ENCODE peak calls at places on chromosomes 3 and 15, in six cellular contexts. G, X, B, Z, J and A are unnamed samples.
A peak's percentile ranks its signal among the peaks of the same experiment; 100 is the strongest.

GRCh38 chr15:80059786-80060489 is 462 bp downstream of the ZFAND6 start:
- DNase-seq in G (no peak), B (peak; percentile 52), Z (no peak), J (peak; percentile 83), X (no peak), A (no peak)

GRCh38 chr3:141287326-141287725 is 55.7 kb downstream of the PXYLP1 start:
- DNase-seq in B (no peak), X (no peak), G (no peak), Z (no peak), J (no peak), A (no peak)

GRCh38 chr3:147655236-147655635 is 246.1 kb downstream of the ZIC1 start:
- DNase-seq in B (no peak), J (no peak), G (no peak), X (no peak), Z (no peak), A (peak; percentile 22)

GRCh38 chr3:52532838-52533622 is 627 bp downstream of the NT5DC2 start:
- DNase-seq in X (peak; percentile 73), B (no peak), Z (no peak), G (no peak), J (peak; percentile 68), A (no peak)

GRCh38 chr15:59867436-59867835 is 136.7 kb upstream of the FOXB1 start:
- DNase-seq in G (no peak), X (no peak), Z (no peak), J (no peak), B (no peak), A (no peak)

GRCh38 chr3:101464235-101464634 is 48.8 kb downstream of the SENP7 start:
- DNase-seq in B (no peak), J (no peak), G (no peak), X (no peak), Z (no peak), A (no peak)

GRCh38 chr3:32110233-32110760 is 3.9 kb downstream of the GPD1L start:
- DNase-seq in Z (no peak), G (no peak), X (no peak), J (no peak), B (no peak), A (no peak)

GRCh38 chr15:48086162-48086561 is 34.6 kb upstream of the SLC24A5 start:
- DNase-seq in G (no peak), J (no peak), Z (no peak), B (no peak), X (no peak), A (no peak)

GRCh38 chr15:26772588-26773484 is at the start of gene GABRB3:
- DNase-seq in X (no peak), Z (no peak), G (no peak), J (peak; percentile 69), B (no peak), A (no peak)

GRCh38 chr15:85642693-85643058 is 152.0 kb downstream of the KLHL25 start:
- DNase-seq in X (no peak), B (no peak), J (peak; percentile 81), G (no peak), Z (peak; percentile 79), A (no peak)

GRCh38 chr3:14121859-14122258 is 2.8 kb downstream of the CHCHD4 start:
- DNase-seq in J (no peak), X (no peak), B (no peak), G (no peak), Z (no peak), A (no peak)

GRCh38 chr3:136559896-136560295 is 192.3 kb downstream of the STAG1 start:
- DNase-seq in G (no peak), J (no peak), B (no peak), X (no peak), Z (no peak), A (no peak)

GRCh38 chr3:50164056-50164455 is 8.9 kb downstream of the SEMA3F start:
- DNase-seq in X (no peak), J (peak; percentile 79), G (peak; percentile 76), B (no peak), Z (peak; percentile 81), A (peak; percentile 24)